ENCODE peak calls at places on chromosomes 4 and X, in four cellular contexts. One of them, this sample, is unnamed.

GRCh38 chrX:149453911-149454820 is 50.9 kb downstream of the IDS start:
- DNase-seq in GM12878: no peak
- DNase-seq in K562: no peak
- DNase-seq in HepG2: no peak
- DNase-seq in this sample: no peak

GRCh38 chr4:2339458-2340271 is 77.8 kb upstream of the MXD4 start:
- DNase-seq in GM12878: no peak
- DNase-seq in K562: no peak
- DNase-seq in HepG2: no peak
- DNase-seq in this sample: no peak

GRCh38 chrX:33183366-33183765 is 28.0 kb downstream of the DMD start:
- DNase-seq in HepG2: no peak
- DNase-seq in K562: no peak
- DNase-seq in GM12878: no peak
- DNase-seq in this sample: peak; percentile 7

GRCh38 chr4:185196437-185196836 is 7.4 kb downstream of the CFAP97 start:
- DNase-seq in HepG2: no peak
- DNase-seq in K562: no peak
- DNase-seq in GM12878: no peak
- DNase-seq in this sample: no peak

GRCh38 chrX:69020316-69020715 is 144.9 kb downstream of the PJA1 start:
- DNase-seq in HepG2: no peak
- DNase-seq in GM12878: no peak
- DNase-seq in K562: no peak
- DNase-seq in this sample: peak; percentile 6

GRCh38 chrX:57137481-57137880 is 284 bp upstream of the SPIN2A start:
- DNase-seq in K562: no peak
- DNase-seq in HepG2: no peak
- DNase-seq in GM12878: no peak
- DNase-seq in this sample: no peak

GRCh38 chr4:102869569-102870227 is 906 bp downstream of the CISD2 start:
- DNase-seq in HepG2: no peak
- DNase-seq in K562: peak; percentile 64
- DNase-seq in GM12878: no peak
- DNase-seq in this sample: no peak

GRCh38 chr4:84530871-84531270 is 31.8 kb upstream of the NKX6-1 start:
- DNase-seq in K562: no peak
- DNase-seq in HepG2: no peak
- DNase-seq in GM12878: no peak
- DNase-seq in this sample: no peak

GRCh38 chr4:106708604-106708876 is 327.6 kb downstream of the DKK2 start:
- DNase-seq in HepG2: no peak
- DNase-seq in K562: no peak
- DNase-seq in GM12878: no peak
- DNase-seq in this sample: no peak

GRCh38 chr4:110631582-110632505 is 9.0 kb upstream of the PITX2 start:
- DNase-seq in HepG2: peak; percentile 54
- DNase-seq in GM12878: no peak
- DNase-seq in K562: peak; percentile 71
- DNase-seq in this sample: no peak

GRCh38 chr4:13481569-13481968 is 2.6 kb downstream of the RAB28 start:
- DNase-seq in GM12878: no peak
- DNase-seq in HepG2: no peak
- DNase-seq in K562: peak; percentile 20
- DNase-seq in this sample: no peak

GRCh38 chr4:3531306-3531886 is 826 bp downstream of the LRPAP1 start:
- DNase-seq in GM12878: no peak
- DNase-seq in K562: no peak
- DNase-seq in HepG2: no peak
- DNase-seq in this sample: no peak

GRCh38 chr4:13365195-13365594 is 118.9 kb downstream of the RAB28 start:
- DNase-seq in HepG2: no peak
- DNase-seq in GM12878: no peak
- DNase-seq in K562: no peak
- DNase-seq in this sample: no peak

GRCh38 chrX:153153516-153153915 is 25.6 kb upstream of the MAGEA1 start:
- DNase-seq in K562: no peak
- DNase-seq in HepG2: no peak
- DNase-seq in GM12878: no peak
- DNase-seq in this sample: no peak

GRCh38 chrX:153161952-153162351 is 17.1 kb upstream of the MAGEA1 start:
- DNase-seq in K562: no peak
- DNase-seq in HepG2: no peak
- DNase-seq in GM12878: no peak
- DNase-seq in this sample: no peak

GRCh38 chrX:153158319-153158718 is 20.8 kb upstream of the MAGEA1 start:
- DNase-seq in GM12878: no peak
- DNase-seq in HepG2: no peak
- DNase-seq in K562: no peak
- DNase-seq in this sample: no peak

GRCh38 chrX:153157450-153157849 is 21.6 kb upstream of the MAGEA1 start:
- DNase-seq in GM12878: no peak
- DNase-seq in K562: no peak
- DNase-seq in HepG2: no peak
- DNase-seq in this sample: no peak
- TF ChIP-seq FOXM1 in GM12878: no peak
- TF ChIP-seq FOXM1 in K562: no peak
- TF ChIP-seq FOXM1 in HepG2: no peak
- TF ChIP-seq FOXM1 in this sample: no peak

DNA sequence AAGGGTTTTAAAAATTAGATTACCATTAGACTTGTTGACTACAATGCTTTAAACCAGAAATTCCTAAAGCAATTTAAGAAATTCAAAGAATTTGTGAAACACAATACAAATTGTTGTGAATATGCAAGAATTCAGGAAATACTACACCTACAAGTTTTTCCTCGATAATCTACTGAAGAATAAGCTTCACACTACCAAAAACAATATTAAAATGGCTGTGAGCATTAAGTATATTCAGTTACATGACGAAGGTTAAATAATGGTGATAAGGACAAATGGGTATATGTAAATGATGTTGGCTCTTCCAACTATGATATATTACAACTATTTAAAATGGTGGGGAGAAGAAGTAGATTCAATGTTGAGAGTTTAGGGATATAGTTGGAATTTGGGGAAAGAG is 111.1 kb upstream of the HTR2C start:
- DNase-seq in GM12878: no peak
- DNase-seq in HepG2: no peak
- DNase-seq in K562: no peak
- DNase-seq in this sample: no peak
- TF ChIP-seq SP1 in GM12878: no peak
- TF ChIP-seq SP1 in HepG2: no peak
- TF ChIP-seq SP1 in K562: no peak
- TF ChIP-seq SP1 in this sample: no peak

GRCh38 chr4:7132249-7132648 is 60.1 kb upstream of the SORCS2 start:
- DNase-seq in HepG2: no peak
- DNase-seq in GM12878: no peak
- DNase-seq in K562: no peak
- DNase-seq in this sample: no peak
- TF ChIP-seq FOXK2 in HepG2: no peak
- TF ChIP-seq FOXK2 in GM12878: no peak
- TF ChIP-seq FOXK2 in K562: no peak
- TF ChIP-seq FOXK2 in this sample: no peak

GRCh38 chrX:71148278-71148663 is 3.6 kb downstream of the NLGN3 start:
- DNase-seq in K562: no peak
- DNase-seq in HepG2: no peak
- DNase-seq in GM12878: no peak
- DNase-seq in this sample: no peak

GRCh38 chrX:71144651-71145050 is at the start of gene NLGN3:
- DNase-seq in GM12878: no peak
- DNase-seq in K562: no peak
- DNase-seq in HepG2: no peak
- DNase-seq in this sample: no peak

GRCh38 chrX:71147496-71148277 is 3.0 kb downstream of the NLGN3 start:
- DNase-seq in HepG2: peak; percentile 11
- DNase-seq in GM12878: no peak
- DNase-seq in K562: no peak
- DNase-seq in this sample: no peak

GRCh38 chrX:71140440-71140839 is 4.2 kb upstream of the NLGN3 start:
- DNase-seq in HepG2: no peak
- DNase-seq in K562: no peak
- DNase-seq in GM12878: no peak
- DNase-seq in this sample: no peak

GRCh38 chrX:71143508-71143907 is 1.1 kb upstream of the NLGN3 start:
- DNase-seq in GM12878: no peak
- DNase-seq in K562: no peak
- DNase-seq in HepG2: no peak
- DNase-seq in this sample: no peak
- TF ChIP-seq FOXM1 in GM12878: no peak
- TF ChIP-seq FOXM1 in K562: no peak
- TF ChIP-seq FOXM1 in HepG2: no peak
- TF ChIP-seq FOXM1 in this sample: no peak

DNA sequence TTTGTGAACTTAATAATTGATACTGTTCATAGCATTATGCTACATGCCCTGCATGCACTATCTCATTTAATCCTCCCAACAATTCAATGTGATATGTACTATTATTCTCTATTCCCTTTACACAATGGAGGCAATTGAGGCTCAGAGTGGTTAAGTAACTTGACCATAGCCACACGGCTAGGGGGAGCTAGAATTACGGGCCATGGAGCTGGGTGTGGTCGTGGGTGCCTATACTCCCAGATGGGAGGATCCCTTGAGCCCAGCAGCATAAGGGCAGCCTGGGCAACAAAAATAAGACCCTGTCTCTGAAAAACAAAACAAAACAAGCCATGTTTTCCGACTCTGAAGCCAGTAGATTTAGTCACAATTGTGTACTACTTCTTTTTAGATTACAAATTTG is 43.7 kb upstream of the PDGFRA start:
- DNase-seq in HepG2: no peak
- DNase-seq in K562: peak; percentile 11
- DNase-seq in GM12878: no peak
- DNase-seq in this sample: no peak
- TF ChIP-seq SP1 in HepG2: no peak
- TF ChIP-seq SP1 in K562: no peak
- TF ChIP-seq SP1 in GM12878: no peak
- TF ChIP-seq SP1 in this sample: no peak

GRCh38 chrX:110143454-110144210 is 140.7 kb downstream of the TMEM164 start:
- DNase-seq in GM12878: no peak
- DNase-seq in K562: no peak
- DNase-seq in HepG2: no peak
- DNase-seq in this sample: no peak

GRCh38 chrX:110145305-110145704 is 142.4 kb downstream of the TMEM164 start:
- DNase-seq in K562: no peak
- DNase-seq in GM12878: no peak
- DNase-seq in HepG2: no peak
- DNase-seq in this sample: no peak

GRCh38 chrX:110145854-110146253 is 142.9 kb downstream of the TMEM164 start:
- DNase-seq in GM12878: no peak
- DNase-seq in HepG2: no peak
- DNase-seq in K562: peak; percentile 25
- DNase-seq in this sample: peak; percentile 53

GRCh38 chrX:110142096-110142495 is 139.2 kb downstream of the TMEM164 start:
- DNase-seq in GM12878: no peak
- DNase-seq in HepG2: no peak
- DNase-seq in K562: peak; percentile 18
- DNase-seq in this sample: no peak

GRCh38 chrX:110146521-110146920 is 143.6 kb downstream of the TMEM164 start:
- DNase-seq in HepG2: peak; percentile 45
- DNase-seq in K562: peak; percentile 66
- DNase-seq in GM12878: no peak
- DNase-seq in this sample: peak; percentile 75
- TF ChIP-seq FOXK2 in HepG2: no peak
- TF ChIP-seq FOXK2 in K562: no peak
- TF ChIP-seq FOXK2 in GM12878: no peak
- TF ChIP-seq FOXK2 in this sample: no peak

GRCh38 chrX:12903646-12904045 is 2.8 kb upstream of the TLR8 start:
- DNase-seq in GM12878: no peak
- DNase-seq in HepG2: no peak
- DNase-seq in K562: no peak
- DNase-seq in this sample: no peak
- TF ChIP-seq FOXM1 in GM12878: no peak
- TF ChIP-seq FOXM1 in HepG2: no peak
- TF ChIP-seq FOXM1 in K562: no peak
- TF ChIP-seq FOXM1 in this sample: no peak

This sample was measured in HEK293T.